ENCODE peak calls at places on chromosomes 4 and X, in ten cellular contexts. M, L, K, W, E, C, R, P, G and N are unnamed samples.

GRCh38 chr4:122798101-122798500 is 28.5 kb upstream of the FGF2 start:
- DNase-seq in M (peak; percentile 56), L (peak; percentile 26), K (peak; percentile 48), W (peak; percentile 94), E (no peak), C (no peak), R (peak; percentile 73), P (peak; percentile 52), G (no peak), N (peak; percentile 36)

GRCh38 chrX:40157228-40158035 is 59.7 kb upstream of the BCOR start:
- DNase-seq in M (no peak), L (no peak), K (no peak), W (no peak), E (no peak), C (no peak), R (no peak), P (no peak), G (no peak), N (no peak)

GRCh38 chrX:8868070-8868795 is 67.0 kb upstream of the FAM9A start:
- DNase-seq in M (no peak), L (no peak), K (no peak), W (peak; percentile 95), E (no peak), C (no peak), R (peak; percentile 86), P (no peak), G (no peak), N (no peak)

GRCh38 chr4:1766336-1767057 is 26.6 kb upstream of the FGFR3 start:
- DNase-seq in M (peak; percentile 45), L (no peak), K (no peak), W (no peak), E (no peak), C (no peak), R (peak; percentile 82), P (no peak), G (no peak), N (no peak)

GRCh38 chr4:6229095-6229494 is 28.7 kb upstream of the JAKMIP1 start:
- DNase-seq in M (peak; percentile 68), L (no peak), K (no peak), W (no peak), E (peak; percentile 24), C (no peak), R (no peak), P (no peak), G (no peak), N (no peak)

GRCh38 chr4:6343950-6344408 is 74.3 kb downstream of the WFS1 start:
- DNase-seq in M (no peak), L (no peak), K (no peak), W (peak; percentile 80), E (no peak), C (no peak), R (peak; percentile 85), P (no peak), G (no peak), N (no peak)

GRCh38 chr4:83932996-83933395 is 397.1 kb downstream of the GPAT3 start:
- DNase-seq in M (no peak), L (no peak), K (no peak), W (peak; percentile 10), E (no peak), C (no peak), R (no peak), P (no peak), G (no peak), N (no peak)

GRCh38 chrX:131565909-131566308 is 22.0 kb downstream of the OR13H1 start:
- DNase-seq in M (no peak), L (no peak), K (no peak), W (no peak), E (no peak), C (no peak), R (peak; percentile 82), P (no peak), G (no peak), N (no peak)

GRCh38 chrX:30504309-30504708 is 73.3 kb downstream of the TASL start:
- DNase-seq in M (no peak), L (no peak), K (no peak), W (peak; percentile 41), E (no peak), C (no peak), R (peak; percentile 30), P (no peak), G (no peak), N (no peak)

GRCh38 chrX:10450229-10450958 is 170.0 kb downstream of the MID1 start:
- DNase-seq in M (no peak), L (no peak), K (no peak), W (peak; percentile 82), E (no peak), C (no peak), R (no peak), P (no peak), G (no peak), N (no peak)

GRCh38 chr4:90816754-90817153 is 689.6 kb downstream of the CCSER1 start:
- DNase-seq in M (no peak), L (no peak), K (no peak), W (no peak), E (no peak), C (no peak), R (no peak), P (no peak), G (no peak), N (no peak)

GRCh38 chr4:95124906-95125504 is 367.2 kb downstream of the BMPR1B start:
- DNase-seq in M (peak; percentile 47), L (peak; percentile 19), K (peak; percentile 37), W (peak; percentile 76), E (no peak), C (no peak), R (peak; percentile 81), P (no peak), G (no peak), N (no peak)

GRCh38 chr4:97923096-97923495 is 220.2 kb downstream of the STPG2 start:
- DNase-seq in M (no peak), L (no peak), K (no peak), W (no peak), E (no peak), C (no peak), R (no peak), P (no peak), G (no peak), N (no peak)

GRCh38 chrX:124534530-124534929 is 188.2 kb downstream of the SH2D1A start:
- DNase-seq in M (no peak), L (no peak), K (no peak), W (no peak), E (no peak), C (no peak), R (no peak), P (no peak), G (no peak), N (no peak)

GRCh38 chrX:16638533-16638932 is 11.4 kb upstream of the S100G start:
- DNase-seq in M (no peak), L (no peak), K (no peak), W (no peak), E (no peak), C (no peak), R (no peak), P (no peak), G (no peak), N (no peak)

GRCh38 chrX:1807301-1807731 is 192.5 kb downstream of the ASMT start:
- DNase-seq in M (no peak), L (no peak), K (no peak), W (peak; percentile 2), E (peak; percentile 18), C (no peak), R (no peak), P (no peak), G (no peak), N (peak; percentile 58)

GRCh38 chr4:1418494-1419285 is 12.4 kb upstream of the NKX1-1 start:
- DNase-seq in M (peak; percentile 12), L (no peak), K (peak; percentile 1), W (no peak), E (peak; percentile 22), C (no peak), R (no peak), P (peak; percentile 6), G (no peak), N (peak; percentile 70)

GRCh38 chrX:68978211-68978780 is 149.5 kb downstream of the EFNB1 start:
- DNase-seq in M (no peak), L (no peak), K (no peak), W (peak; percentile 56), E (no peak), C (no peak), R (no peak), P (peak; percentile 30), G (peak; percentile 62), N (no peak)

GRCh38 chrX:102604327-102604726 is 5.0 kb downstream of the ARMCX5 start:
- DNase-seq in M (no peak), L (no peak), K (no peak), W (no peak), E (no peak), C (no peak), R (no peak), P (no peak), G (no peak), N (no peak)

GRCh38 chrX:102599950-102600579 is 750 bp downstream of the ARMCX5 start:
- DNase-seq in M (no peak), L (no peak), K (no peak), W (peak; percentile 42), E (no peak), C (no peak), R (peak; percentile 5), P (no peak), G (no peak), N (no peak)

GRCh38 chrX:102599084-102599949 is at the start of gene ARMCX5:
- DNase-seq in M (peak; percentile 86), L (peak; percentile 67), K (peak; percentile 74), W (peak; percentile 87), E (peak; percentile 87), C (peak; percentile 77), R (peak; percentile 94), P (peak; percentile 71), G (no peak), N (peak; percentile 63)
- TF ChIP-seq POLR2A in M (no peak), L (peak; percentile 43), K (peak; percentile 54), W (peak; percentile 74), E (peak; percentile 66), C (peak; percentile 66), R (peak; percentile 80), P (no peak), G (peak; percentile 36), N (no peak)

GRCh38 chrX:43940811-43941210 is 32.4 kb downstream of the NDP start:
- DNase-seq in M (no peak), L (no peak), K (no peak), W (peak; percentile 42), E (no peak), C (no peak), R (peak; percentile 3), P (no peak), G (no peak), N (no peak)

GRCh38 chrX:43939187-43939926 is 33.8 kb downstream of the NDP start:
- DNase-seq in M (no peak), L (no peak), K (no peak), W (peak; percentile 3), E (no peak), C (no peak), R (peak; percentile 13), P (no peak), G (no peak), N (no peak)
- TF ChIP-seq CTCF in M (no peak), L (no peak), K (peak; percentile 37), W (no peak), E (no peak), C (no peak), R (peak; percentile 17), P (peak; percentile 48), G (no peak), N (no peak)

GRCh38 chr4:168662297-168662985 is 165.6 kb downstream of the PALLD start:
- DNase-seq in M (no peak), L (no peak), K (no peak), W (no peak), E (no peak), C (no peak), R (peak; percentile 26), P (no peak), G (no peak), N (no peak)
- TF ChIP-seq POLR2A in M (no peak), L (no peak), K (no peak), W (no peak), E (no peak), C (no peak), R (no peak), P (no peak), G (no peak), N (no peak)

GRCh38 chrX:100768679-100769338 is 36.9 kb upstream of the SYTL4 start:
- DNase-seq in M (peak; percentile 95), L (peak; percentile 98), K (peak; percentile 92), W (peak; percentile 62), E (peak; percentile 96), C (peak; percentile 94), R (peak; percentile 61), P (peak; percentile 57), G (no peak), N (peak; percentile 97)
- TF ChIP-seq CTCF in M (peak; percentile 99), L (peak; percentile 95), K (peak; percentile 98), W (peak; percentile 100), E (peak; percentile 91), C (peak; percentile 99), R (peak; percentile 99), P (peak; percentile 91), G (peak; percentile 99), N (no peak)